ENCODE peak calls at places on chromosome 10, in five cellular contexts. P, B, U, A and E are unnamed samples.
A peak's percentile ranks its signal among the peaks of the same experiment; 100 is the strongest.

GRCh38 chr10:33734393-33735110 is 400.1 kb upstream of the NRP1 start:
- DNase-seq in B (no peak), U (no peak), A (no peak), P (no peak), E (no peak)

GRCh38 chr10:98314577-98315284 is 46.7 kb upstream of the LOXL4 start:
- DNase-seq in U (no peak), B (peak; percentile 81), A (peak; percentile 25), P (peak; percentile 43), E (peak; percentile 65)

GRCh38 chr10:6068422-6068821 is 6.3 kb upstream of the IL2RA start:
- DNase-seq in U (no peak), P (peak; percentile 29), B (no peak), A (no peak), E (no peak)

GRCh38 chr10:62188021-62188616 is 80.5 kb downstream of the RTKN2 start:
- DNase-seq in A (no peak), B (no peak), U (no peak), P (no peak), E (no peak)

GRCh38 chr10:46543379-46544014 is 13.0 kb downstream of the GPRIN2 start:
- DNase-seq in B (peak; percentile 32), A (no peak), U (peak; percentile 47), P (peak; percentile 25), E (no peak)

GRCh38 chr10:16341637-16342036 is 95.2 kb upstream of the PTER start:
- DNase-seq in A (no peak), P (no peak), B (no peak), U (no peak), E (no peak)

GRCh38 chr10:84837041-84837766 is 508.8 kb downstream of the CCSER2 start:
- DNase-seq in U (no peak), A (no peak), P (no peak), B (no peak), E (no peak)

GRCh38 chr10:17974505-17974904 is 22.8 kb downstream of the SLC39A12 start:
- DNase-seq in U (no peak), B (no peak), P (no peak), A (no peak), E (no peak)

GRCh38 chr10:109306698-109307097 is 616.6 kb downstream of the XPNPEP1 start:
- DNase-seq in P (no peak), A (no peak), B (no peak), U (no peak), E (no peak)

GRCh38 chr10:71193516-71193915 is 18.9 kb upstream of the UNC5B start:
- DNase-seq in B (no peak), U (no peak), A (no peak), P (no peak), E (no peak)

GRCh38 chr10:70379581-70380176 is 2.7 kb downstream of the LRRC20 start:
- DNase-seq in U (no peak), P (no peak), A (no peak), B (no peak), E (no peak)

GRCh38 chr10:106557951-106558733 is 606.4 kb downstream of the SORCS1 start:
- DNase-seq in B (no peak), P (no peak), A (no peak), U (no peak), E (no peak)

GRCh38 chr10:122458693-122459092 is 2.7 kb upstream of the HTRA1 start:
- DNase-seq in U (no peak), P (no peak), A (no peak), B (no peak), E (no peak)

GRCh38 chr10:101046332-101047238 is 15.2 kb upstream of the KAZALD1 start:
- DNase-seq in A (no peak), B (no peak), P (no peak), U (peak; percentile 38), E (no peak)

GRCh38 chr10:133445751-133446708 is 7.7 kb upstream of the SCART1 start:
- DNase-seq in P (peak; percentile 22), B (peak; percentile 50), A (no peak), U (no peak), E (no peak)

GRCh38 chr10:79346388-79347225 is 662 bp upstream of the PPIF start:
- DNase-seq in U (no peak), A (peak; percentile 21), B (no peak), P (no peak), E (no peak)

GRCh38 chr10:9579110-9579705 is 1438.5 kb upstream of the CELF2 start:
- DNase-seq in A (no peak), P (no peak), U (no peak), B (no peak), E (no peak)

GRCh38 chr10:102409604-102410426 is 8.8 kb downstream of the PSD start:
- DNase-seq in B (no peak), U (peak; percentile 43), P (no peak), A (no peak), E (no peak)
- H3K4me3 ChIP-seq in B (peak overlapping the region; percentile 50), U (no peak overlapping the region), P (peak overlapping the region; percentile 55), A (peak overlapping the region; percentile 15), E (peak overlapping the region; percentile 39)

GRCh38 chr10:21891439-21891838 is 112.1 kb downstream of the DNAJC1 start:
- DNase-seq in U (no peak), P (no peak), A (no peak), B (no peak), E (no peak)
- H3K9me3 ChIP-seq in U (peaks cover 8% of the 10 kb centered on the region), P (peaks cover 16% of the 10 kb centered on the region), A (no peaks in the 10 kb centered on the region), B (peaks cover 27% of the 10 kb centered on the region), E (no peaks in the 10 kb centered on the region)

GRCh38 chr10:3652886-3653285 is 132.1 kb downstream of the KLF6 start:
- DNase-seq in U (no peak), P (no peak), B (no peak), A (no peak), E (no peak)
- H3K4me3 ChIP-seq in U (no peak overlapping the region), P (no peak overlapping the region), B (peak overlapping the region; percentile 45), A (no peak overlapping the region), E (no peak overlapping the region)

GRCh38 chr10:130480491-130480890 is 344.3 kb downstream of the GLRX3 start:
- DNase-seq in A (no peak), B (no peak), U (no peak), P (no peak), E (no peak)
- H3K9me3 ChIP-seq in A (no peaks in the 10 kb centered on the region), B (no peaks in the 10 kb centered on the region), U (peaks cover 3% of the 10 kb centered on the region), P (peaks cover 4% of the 10 kb centered on the region), E (no peaks in the 10 kb centered on the region)

GRCh38 chr10:89348458-89348857 is 20.7 kb downstream of the IFIT3 start:
- DNase-seq in B (no peak), U (no peak), P (no peak), A (no peak), E (no peak)

GRCh38 chr10:89352802-89353201 is 25.0 kb downstream of the IFIT3 start:
- DNase-seq in U (no peak), A (no peak), B (no peak), P (no peak), E (no peak)

GRCh38 chr10:89355373-89355772 is 22.5 kb upstream of the IFIT1B start:
- DNase-seq in A (no peak), B (no peak), P (no peak), U (no peak), E (no peak)

GRCh38 chr10:89351402-89352038 is 23.7 kb downstream of the IFIT3 start:
- DNase-seq in P (no peak), A (no peak), U (no peak), B (no peak), E (no peak)

GRCh38 chr10:89352039-89352597 is 24.3 kb downstream of the IFIT3 start:
- DNase-seq in A (peak; percentile 56), U (no peak), B (no peak), P (peak; percentile 63), E (no peak)
- H3K4me3 ChIP-seq in A (no peak overlapping the region), U (no peak overlapping the region), B (no peak overlapping the region), P (no peak overlapping the region), E (no peak overlapping the region)

GRCh38 chr10:82228701-82229100 is 353.7 kb downstream of the NRG3 start:
- DNase-seq in B (no peak), U (no peak), P (no peak), A (no peak), E (no peak)

GRCh38 chr10:82238291-82238690 is 363.3 kb downstream of the NRG3 start:
- DNase-seq in P (no peak), A (no peak), U (no peak), B (no peak), E (no peak)

GRCh38 chr10:82234173-82234572 is 359.2 kb downstream of the NRG3 start:
- DNase-seq in P (no peak), U (no peak), A (no peak), B (no peak), E (no peak)
- H3K9me3 ChIP-seq in P (no peaks in the 10 kb centered on the region), U (no peaks in the 10 kb centered on the region), A (no peaks in the 10 kb centered on the region), B (no peaks in the 10 kb centered on the region), E (no peaks in the 10 kb centered on the region)

GRCh38 chr10:132185601-132186487 is 904 bp upstream of the DPYSL4 start:
- DNase-seq in A (peak; percentile 41), P (peak; percentile 60), B (no peak), U (peak; percentile 60), E (peak; percentile 44)
- H3K4me3 ChIP-seq in A (no peak overlapping the region), P (peak overlapping the region; percentile 41), B (peak overlapping the region; percentile 57), U (no peak overlapping the region), E (peak overlapping the region; percentile 40)

GRCh38 chr10:90494183-90494582 is 363.7 kb downstream of the HTR7 start:
- DNase-seq in A (no peak), P (no peak), U (no peak), B (no peak), E (no peak)
- H3K9me3 ChIP-seq in A (no peaks in the 10 kb centered on the region), P (peaks cover 27% of the 10 kb centered on the region), U (peaks cover 30% of the 10 kb centered on the region), B (peaks cover 13% of the 10 kb centered on the region), E (no peaks in the 10 kb centered on the region)

GRCh38 chr10:92419740-92420553 is 129.0 kb downstream of the MARCHF5 start:
- DNase-seq in U (peak; percentile 57), P (peak; percentile 52), A (peak; percentile 49), B (peak; percentile 58), E (no peak)
- H3K4me3 ChIP-seq in U (no peak overlapping the region), P (peak overlapping the region; percentile 41), A (peak overlapping the region; percentile 35), B (peak overlapping the region; percentile 57), E (no peak overlapping the region)

DNA sequence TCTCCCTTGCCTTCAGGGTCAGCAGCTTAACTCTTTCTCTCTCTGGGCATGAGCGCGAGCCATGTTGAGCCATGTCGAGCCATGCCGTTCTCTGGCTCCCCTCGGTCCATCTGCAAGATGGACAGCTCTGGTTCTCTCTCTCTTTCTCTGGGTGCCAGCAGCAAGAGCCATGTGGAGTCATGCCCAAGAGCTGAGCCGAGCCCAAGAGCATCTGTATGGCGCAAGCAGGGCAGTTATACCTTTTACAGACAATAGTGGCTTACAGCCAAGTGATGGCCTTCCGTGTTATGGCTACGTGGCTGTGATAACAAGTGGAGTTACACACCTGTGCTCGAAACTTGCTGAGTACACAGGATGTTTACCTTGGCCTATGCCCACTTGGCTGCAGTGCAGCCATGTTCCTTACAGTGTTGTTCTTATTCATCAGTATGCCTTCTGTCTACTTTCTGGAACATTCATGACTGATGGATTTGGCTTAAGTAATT is 327.7 kb downstream of the GLRX3 start:
- DNase-seq in B (no peak), A (no peak), P (no peak), U (no peak), E (peak; percentile 68)
- H3K9me3 ChIP-seq in B (no peaks in the 10 kb centered on the region), A (peaks cover 3% of the 10 kb centered on the region), P (peaks cover 19% of the 10 kb centered on the region), U (peaks cover 14% of the 10 kb centered on the region), E (no peaks in the 10 kb centered on the region)